ENCODE peak calls at places on chromosomes 13 and 19, in four cellular contexts. P is endodermal cell; U is tibial nerve; O is naive thymus-derived CD4-positive, alpha-beta T cell. I is an unnamed sample. For H3K9me3, the result is how much of the 10 kb centered on the place peaks cover.

GRCh38 chr19:4566402-4567051 is 7.0 kb upstream of the SEMA6B start:
- DNase-seq in O (no peak), P (no peak), U (no peak), I (no peak)

GRCh38 chr13:23956106-23956505 is 58.8 kb upstream of the C1QTNF9B start:
- DNase-seq in U (no peak), P (no peak), O (no peak), I (peak)

GRCh38 chr13:45178349-45179142 is 22.3 kb downstream of the KCTD4 start:
- DNase-seq in U (no peak), O (no peak), P (no peak), I (peak)

GRCh38 chr19:5001547-5002131 is 32.7 kb downstream of the KDM4B start:
- DNase-seq in P (peak), O (peak), U (no peak), I (peak)

GRCh38 chr13:20446405-20446804 is 79.3 kb downstream of the CRYL1 start:
- DNase-seq in U (no peak), P (no peak), O (no peak), I (no peak)

GRCh38 chr13:67408823-67409222 is 178.7 kb upstream of the PCDH9 start:
- DNase-seq in P (peak), O (no peak), U (no peak), I (no peak)

GRCh38 chr19:8331263-8331840 is 10.1 kb downstream of the RPS28 start:
- DNase-seq in P (peak), O (no peak), U (no peak), I (no peak)

GRCh38 chr13:95485045-95485517 is 67.4 kb upstream of the CLDN10 start:
- DNase-seq in U (no peak), P (no peak), O (no peak), I (no peak)

GRCh38 chr19:35013047-35013819 is 13.1 kb downstream of the GRAMD1A start:
- DNase-seq in U (peak), O (peak), P (peak), I (peak)

GRCh38 chr19:44072543-44073401 is 813 bp downstream of the ZNF284 start:
- DNase-seq in U (no peak), P (no peak), O (no peak), I (no peak)

GRCh38 chr19:55519461-55520311 is 17.2 kb downstream of the SBK2 start:
- DNase-seq in O (no peak), U (no peak), P (no peak), I (peak)

GRCh38 chr19:44794610-44795009 is 14.3 kb upstream of the BCAM start:
- DNase-seq in P (no peak), O (no peak), U (no peak), I (no peak)

GRCh38 chr13:106990594-106990993 is 422.7 kb upstream of the ARGLU1 start:
- DNase-seq in O (no peak), P (no peak), U (no peak), I (no peak)

GRCh38 chr13:25192936-25193335 is 20.8 kb upstream of the AMER2 start:
- DNase-seq in U (no peak), P (no peak), O (no peak), I (no peak)

DNA sequence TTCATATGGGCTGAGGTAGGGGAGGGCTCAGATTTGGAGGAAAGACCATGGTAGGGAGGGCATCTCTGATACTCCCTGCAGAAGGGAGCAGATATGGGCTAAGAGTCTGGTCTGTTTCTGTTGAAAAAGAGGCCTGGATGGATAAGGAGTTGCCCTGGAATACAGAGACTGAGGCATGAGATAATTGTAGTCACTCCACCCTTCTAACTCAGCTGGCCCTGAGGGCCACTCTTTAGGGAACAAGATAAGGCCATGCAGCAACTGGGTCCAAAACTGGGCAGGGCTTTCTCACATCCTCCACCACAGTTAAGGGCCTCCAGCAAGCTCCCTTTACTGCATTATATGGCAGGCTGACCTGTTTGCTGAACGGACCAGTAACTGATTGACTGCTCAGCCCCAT is 1.3 kb downstream of the ZNF749 start:
- DNase-seq in P (no peak), U (no peak), O (no peak), I (no peak)
- H3K4me3 ChIP-seq in P (peak), U (no peak), O (peak), I (peak)

DNA sequence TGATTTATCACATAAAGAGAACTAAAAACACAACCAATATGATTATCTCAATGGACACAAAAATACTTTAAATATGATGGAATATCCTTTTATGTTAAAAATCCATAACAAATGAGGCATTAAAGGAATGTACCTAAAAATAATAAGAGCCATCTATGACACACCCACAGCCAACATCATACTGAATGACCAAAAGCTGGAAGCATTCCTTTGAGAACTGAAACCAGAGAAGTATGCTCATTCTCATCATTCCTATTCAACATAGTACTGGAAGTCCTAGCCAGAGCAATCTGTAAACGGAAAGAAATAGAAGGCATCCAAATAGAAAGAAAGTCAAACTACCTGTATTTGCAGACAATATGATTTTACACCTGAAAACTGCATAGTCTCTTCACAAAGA is 671.0 kb downstream of the SLITRK1 start:
- DNase-seq in U (no peak), O (no peak), P (no peak), I (no peak)
- H3K9me3 ChIP-seq in U (under half), O (under half), P (under half), I (under half)

DNA sequence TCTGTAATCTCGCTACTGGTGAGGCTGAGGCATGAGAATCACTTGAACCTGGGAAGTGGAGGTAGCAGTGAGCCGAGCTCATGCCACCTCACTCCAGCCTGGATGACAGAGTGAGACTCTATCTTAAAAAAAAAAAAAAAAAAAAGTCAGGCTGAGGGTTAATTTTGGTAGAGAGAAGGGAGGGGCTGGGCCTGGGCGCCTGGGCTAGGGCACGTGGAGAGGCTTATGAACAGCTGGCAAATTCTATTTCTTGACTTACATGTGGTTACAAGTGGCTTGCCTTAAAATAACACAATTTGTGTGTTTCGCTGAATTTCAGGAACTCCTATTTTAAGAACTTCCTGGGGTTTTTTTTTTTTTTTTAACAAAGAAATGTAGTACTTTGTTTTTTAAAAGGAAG is 47.6 kb upstream of the MAP3K10 start:
- DNase-seq in U (no peak), O (peak), P (no peak), I (no peak)
- H3K4me3 ChIP-seq in U (no peak), O (peak), P (no peak), I (no peak)

DNA sequence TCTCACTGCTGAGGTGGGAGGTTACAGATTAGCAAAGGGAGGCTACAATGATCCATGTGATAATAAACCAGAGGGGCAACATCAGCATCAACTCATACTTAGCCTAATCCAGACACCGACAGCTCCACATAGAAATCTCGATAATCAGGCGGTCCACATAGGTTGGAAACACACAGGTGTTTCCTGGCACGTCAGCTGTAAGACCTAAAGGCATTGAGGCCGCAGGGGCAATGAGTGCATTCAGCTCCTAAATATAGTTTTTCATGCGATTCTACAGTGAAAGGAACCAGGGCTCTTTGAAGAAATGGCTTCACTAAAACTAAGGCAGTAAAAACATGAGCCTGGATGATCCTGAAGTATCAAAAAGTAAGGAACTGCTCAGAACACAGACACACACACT is 19.3 kb downstream of the PLPP2 start:
- DNase-seq in P (no peak), O (no peak), U (no peak), I (no peak)
- H3K9me3 ChIP-seq in P (under half), O (under half), U (under half), I (under half)

GRCh38 chr13:42276683-42277082 is 4.7 kb downstream of the AKAP11 start:
- DNase-seq in O (no peak), P (no peak), U (no peak), I (no peak)
- H3K4me3 ChIP-seq in O (no peak), P (no peak), U (no peak), I (no peak)

GRCh38 chr19:52034051-52034728 is 6.0 kb upstream of the ZNF614 start:
- DNase-seq in O (no peak), U (no peak), P (no peak), I (no peak)

GRCh38 chr19:52039169-52039568 is 9.5 kb downstream of the ZNF432 start:
- DNase-seq in P (no peak), O (no peak), U (no peak), I (no peak)
- H3K9me3 ChIP-seq in P (half or more), O (half or more), U (half or more), I (under half)

GRCh38 chr13:30370916-30371521 is 51.3 kb upstream of the UBE2L5 start:
- DNase-seq in U (no peak), O (no peak), P (no peak), I (no peak)
- H3K4me3 ChIP-seq in U (no peak), O (peak), P (no peak), I (no peak)

DNA sequence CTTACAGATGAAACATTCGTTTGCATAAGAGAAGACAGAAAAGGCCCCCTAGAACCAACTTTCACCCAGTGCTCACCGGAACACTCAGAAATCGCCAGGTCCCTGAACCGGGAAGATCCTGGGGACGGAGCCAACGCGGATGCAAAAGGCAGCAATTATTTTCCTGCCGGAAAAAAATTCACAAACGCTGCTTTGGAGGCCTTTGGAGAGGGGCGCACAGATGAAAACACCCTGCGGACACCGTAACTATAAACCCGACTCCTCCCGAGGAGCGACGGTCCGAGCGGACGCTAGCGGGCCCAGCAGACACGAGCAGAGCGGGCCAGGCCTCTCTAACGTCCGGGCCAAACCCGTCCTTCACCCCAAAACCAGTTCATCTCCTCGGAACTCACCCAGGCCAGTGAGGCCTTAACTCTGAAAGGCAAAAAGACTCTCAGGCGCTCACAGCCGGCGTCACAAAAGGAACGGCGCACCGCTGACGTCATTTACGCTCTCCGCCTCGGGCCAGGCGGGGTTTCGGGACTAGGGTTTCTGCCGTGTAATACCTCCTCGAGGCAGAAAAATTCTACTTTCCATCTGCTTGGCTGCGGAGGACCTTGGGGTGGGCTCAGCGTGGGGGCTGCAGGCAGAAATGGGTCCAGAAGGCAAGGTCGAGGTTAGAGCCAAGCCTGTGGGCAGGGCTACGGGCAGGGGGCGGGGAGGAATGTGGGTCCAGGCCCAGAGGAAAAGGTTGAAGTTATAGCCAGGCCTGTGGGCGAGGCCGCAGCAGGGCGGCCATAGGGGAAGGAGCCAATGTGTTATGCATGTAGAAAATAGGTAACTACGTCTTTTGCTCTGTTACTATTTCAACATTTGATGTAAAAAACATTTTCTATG is at the start of gene ZNF426:
- DNase-seq in U (peak), P (peak), O (peak), I (peak)
- H3K9me3 ChIP-seq in U (under half), P (half or more), O (under half), I (under half)